ENCODE peak calls at places on chromosomes 5 and 9, in eight cellular contexts. One of them, this sample, is unnamed.

GRCh38 chr9:116189683-116190082 is 36.1 kb downstream of the PAPPA start:
- DNase-seq in stimulated activated CD4-positive, alpha-beta T cell treated with anti-CD3 and anti-CD28 coated beads, TNF-alpha, amount 100 ng/mL, for 24 hours: no peak
- DNase-seq in D341Med: no peak
- DNase-seq in NCI-H1436: no peak
- DNase-seq in astrocyte: no peak
- DNase-seq in fibroblast of pulmonary artery: no peak
- DNase-seq in heart right ventricle: no peak
- DNase-seq in dorsolateral prefrontal cortex: no peak
- DNase-seq in this sample: no peak

GRCh38 chr9:100856238-100856637 is 172.3 kb upstream of the PLPPR1 start:
- DNase-seq in stimulated activated CD4-positive, alpha-beta T cell treated with anti-CD3 and anti-CD28 coated beads, TNF-alpha, amount 100 ng/mL, for 24 hours: no peak
- DNase-seq in heart right ventricle: no peak
- DNase-seq in NCI-H1436: no peak
- DNase-seq in D341Med: no peak
- DNase-seq in dorsolateral prefrontal cortex: no peak
- DNase-seq in fibroblast of pulmonary artery: no peak
- DNase-seq in astrocyte: no peak
- DNase-seq in this sample: no peak

GRCh38 chr5:151770383-151771258 is 1.1 kb upstream of the G3BP1 start:
- DNase-seq in fibroblast of pulmonary artery: peak
- DNase-seq in dorsolateral prefrontal cortex: peak
- DNase-seq in NCI-H1436: peak
- DNase-seq in heart right ventricle: peak
- DNase-seq in astrocyte: peak
- DNase-seq in D341Med: peak
- DNase-seq in stimulated activated CD4-positive, alpha-beta T cell treated with anti-CD3 and anti-CD28 coated beads, TNF-alpha, amount 100 ng/mL, for 24 hours: peak
- DNase-seq in this sample: peak

GRCh38 chr5:176497852-176498251 is 39.4 kb downstream of the RNF44 start:
- DNase-seq in dorsolateral prefrontal cortex: no peak
- DNase-seq in D341Med: no peak
- DNase-seq in heart right ventricle: no peak
- DNase-seq in fibroblast of pulmonary artery: no peak
- DNase-seq in NCI-H1436: no peak
- DNase-seq in stimulated activated CD4-positive, alpha-beta T cell treated with anti-CD3 and anti-CD28 coated beads, TNF-alpha, amount 100 ng/mL, for 24 hours: no peak
- DNase-seq in astrocyte: no peak
- DNase-seq in this sample: no peak

GRCh38 chr5:352639-353598 is 31.4 kb downstream of the AHRR start:
- DNase-seq in astrocyte: no peak
- DNase-seq in dorsolateral prefrontal cortex: no peak
- DNase-seq in NCI-H1436: no peak
- DNase-seq in fibroblast of pulmonary artery: no peak
- DNase-seq in D341Med: peak
- DNase-seq in stimulated activated CD4-positive, alpha-beta T cell treated with anti-CD3 and anti-CD28 coated beads, TNF-alpha, amount 100 ng/mL, for 24 hours: no peak
- DNase-seq in heart right ventricle: peak
- DNase-seq in this sample: no peak

GRCh38 chr5:68239485-68239884 is 23.9 kb downstream of the PIK3R1 start:
- DNase-seq in heart right ventricle: peak
- DNase-seq in NCI-H1436: no peak
- DNase-seq in stimulated activated CD4-positive, alpha-beta T cell treated with anti-CD3 and anti-CD28 coated beads, TNF-alpha, amount 100 ng/mL, for 24 hours: peak
- DNase-seq in astrocyte: peak
- DNase-seq in D341Med: no peak
- DNase-seq in dorsolateral prefrontal cortex: peak
- DNase-seq in fibroblast of pulmonary artery: peak
- DNase-seq in this sample: no peak

GRCh38 chr9:128215491-128216404 is 12.6 kb downstream of the DNM1 start:
- DNase-seq in NCI-H1436: no peak
- DNase-seq in stimulated activated CD4-positive, alpha-beta T cell treated with anti-CD3 and anti-CD28 coated beads, TNF-alpha, amount 100 ng/mL, for 24 hours: no peak
- DNase-seq in D341Med: no peak
- DNase-seq in astrocyte: peak
- DNase-seq in fibroblast of pulmonary artery: peak
- DNase-seq in dorsolateral prefrontal cortex: peak
- DNase-seq in heart right ventricle: no peak
- DNase-seq in this sample: no peak

GRCh38 chr5:109911731-109912130 is 222.0 kb downstream of the MAN2A1 start:
- DNase-seq in fibroblast of pulmonary artery: peak
- DNase-seq in D341Med: no peak
- DNase-seq in stimulated activated CD4-positive, alpha-beta T cell treated with anti-CD3 and anti-CD28 coated beads, TNF-alpha, amount 100 ng/mL, for 24 hours: no peak
- DNase-seq in astrocyte: peak
- DNase-seq in heart right ventricle: no peak
- DNase-seq in NCI-H1436: no peak
- DNase-seq in dorsolateral prefrontal cortex: no peak
- DNase-seq in this sample: no peak

GRCh38 chr9:69594180-69594579 is 78.0 kb downstream of the APBA1 start:
- DNase-seq in fibroblast of pulmonary artery: no peak
- DNase-seq in stimulated activated CD4-positive, alpha-beta T cell treated with anti-CD3 and anti-CD28 coated beads, TNF-alpha, amount 100 ng/mL, for 24 hours: no peak
- DNase-seq in D341Med: no peak
- DNase-seq in NCI-H1436: no peak
- DNase-seq in astrocyte: no peak
- DNase-seq in dorsolateral prefrontal cortex: no peak
- DNase-seq in heart right ventricle: no peak
- DNase-seq in this sample: no peak

GRCh38 chr5:52997424-52997823 is 8.3 kb downstream of the ITGA2 start:
- DNase-seq in astrocyte: no peak
- DNase-seq in fibroblast of pulmonary artery: no peak
- DNase-seq in stimulated activated CD4-positive, alpha-beta T cell treated with anti-CD3 and anti-CD28 coated beads, TNF-alpha, amount 100 ng/mL, for 24 hours: no peak
- DNase-seq in dorsolateral prefrontal cortex: peak
- DNase-seq in NCI-H1436: no peak
- DNase-seq in heart right ventricle: no peak
- DNase-seq in D341Med: no peak
- DNase-seq in this sample: no peak

GRCh38 chr9:95102001-95102433 is 215.5 kb downstream of the FANCC start:
- DNase-seq in NCI-H1436: no peak
- DNase-seq in astrocyte: no peak
- DNase-seq in fibroblast of pulmonary artery: no peak
- DNase-seq in D341Med: no peak
- DNase-seq in heart right ventricle: no peak
- DNase-seq in dorsolateral prefrontal cortex: no peak
- DNase-seq in stimulated activated CD4-positive, alpha-beta T cell treated with anti-CD3 and anti-CD28 coated beads, TNF-alpha, amount 100 ng/mL, for 24 hours: no peak
- DNase-seq in this sample: no peak

GRCh38 chr5:133319905-133320520 is 268.2 kb downstream of the HSPA4 start:
- DNase-seq in heart right ventricle: no peak
- DNase-seq in NCI-H1436: no peak
- DNase-seq in stimulated activated CD4-positive, alpha-beta T cell treated with anti-CD3 and anti-CD28 coated beads, TNF-alpha, amount 100 ng/mL, for 24 hours: no peak
- DNase-seq in fibroblast of pulmonary artery: peak
- DNase-seq in D341Med: no peak
- DNase-seq in astrocyte: no peak
- DNase-seq in dorsolateral prefrontal cortex: no peak
- DNase-seq in this sample: no peak

GRCh38 chr5:56259002-56259511 is 25.9 kb upstream of the ANKRD55 start:
- DNase-seq in heart right ventricle: no peak
- DNase-seq in astrocyte: peak
- DNase-seq in dorsolateral prefrontal cortex: no peak
- DNase-seq in NCI-H1436: no peak
- DNase-seq in D341Med: no peak
- DNase-seq in fibroblast of pulmonary artery: peak
- DNase-seq in stimulated activated CD4-positive, alpha-beta T cell treated with anti-CD3 and anti-CD28 coated beads, TNF-alpha, amount 100 ng/mL, for 24 hours: no peak
- DNase-seq in this sample: no peak

GRCh38 chr5:34918025-34918424 is 2.5 kb downstream of the BRIX1 start:
- DNase-seq in astrocyte: no peak
- DNase-seq in NCI-H1436: no peak
- DNase-seq in dorsolateral prefrontal cortex: no peak
- DNase-seq in fibroblast of pulmonary artery: no peak
- DNase-seq in stimulated activated CD4-positive, alpha-beta T cell treated with anti-CD3 and anti-CD28 coated beads, TNF-alpha, amount 100 ng/mL, for 24 hours: no peak
- DNase-seq in heart right ventricle: no peak
- DNase-seq in D341Med: no peak
- DNase-seq in this sample: no peak

GRCh38 chr9:85508616-85509015 is 233.1 kb downstream of the AGTPBP1 start:
- DNase-seq in astrocyte: no peak
- DNase-seq in fibroblast of pulmonary artery: peak
- DNase-seq in D341Med: no peak
- DNase-seq in NCI-H1436: no peak
- DNase-seq in heart right ventricle: no peak
- DNase-seq in stimulated activated CD4-positive, alpha-beta T cell treated with anti-CD3 and anti-CD28 coated beads, TNF-alpha, amount 100 ng/mL, for 24 hours: no peak
- DNase-seq in dorsolateral prefrontal cortex: no peak
- DNase-seq in this sample: no peak

GRCh38 chr9:123568691-123569342 is 212.8 kb downstream of the CRB2 start:
- DNase-seq in heart right ventricle: no peak
- DNase-seq in dorsolateral prefrontal cortex: no peak
- DNase-seq in fibroblast of pulmonary artery: peak
- DNase-seq in stimulated activated CD4-positive, alpha-beta T cell treated with anti-CD3 and anti-CD28 coated beads, TNF-alpha, amount 100 ng/mL, for 24 hours: no peak
- DNase-seq in NCI-H1436: no peak
- DNase-seq in astrocyte: peak
- DNase-seq in D341Med: no peak
- DNase-seq in this sample: no peak

GRCh38 chr5:123142206-123142915 is 53.3 kb downstream of the PRDM6 start:
- DNase-seq in fibroblast of pulmonary artery: no peak
- DNase-seq in NCI-H1436: no peak
- DNase-seq in stimulated activated CD4-positive, alpha-beta T cell treated with anti-CD3 and anti-CD28 coated beads, TNF-alpha, amount 100 ng/mL, for 24 hours: no peak
- DNase-seq in dorsolateral prefrontal cortex: no peak
- DNase-seq in heart right ventricle: no peak
- DNase-seq in astrocyte: no peak
- DNase-seq in D341Med: no peak
- DNase-seq in this sample: no peak

GRCh38 chr9:35816708-35817107 is 1.9 kb upstream of the HINT2 start:
- DNase-seq in fibroblast of pulmonary artery: no peak
- DNase-seq in heart right ventricle: no peak
- DNase-seq in astrocyte: no peak
- DNase-seq in NCI-H1436: peak
- DNase-seq in dorsolateral prefrontal cortex: no peak
- DNase-seq in stimulated activated CD4-positive, alpha-beta T cell treated with anti-CD3 and anti-CD28 coated beads, TNF-alpha, amount 100 ng/mL, for 24 hours: no peak
- DNase-seq in D341Med: peak
- DNase-seq in this sample: no peak

GRCh38 chr9:109846781-109847180 is 66.8 kb downstream of the PALM2AKAP2 start:
- DNase-seq in stimulated activated CD4-positive, alpha-beta T cell treated with anti-CD3 and anti-CD28 coated beads, TNF-alpha, amount 100 ng/mL, for 24 hours: no peak
- DNase-seq in D341Med: no peak
- DNase-seq in fibroblast of pulmonary artery: no peak
- DNase-seq in dorsolateral prefrontal cortex: no peak
- DNase-seq in NCI-H1436: no peak
- DNase-seq in heart right ventricle: no peak
- DNase-seq in astrocyte: peak
- DNase-seq in this sample: no peak

GRCh38 chr9:70347046-70347445 is 67.4 kb downstream of the KLF9 start:
- DNase-seq in NCI-H1436: no peak
- DNase-seq in stimulated activated CD4-positive, alpha-beta T cell treated with anti-CD3 and anti-CD28 coated beads, TNF-alpha, amount 100 ng/mL, for 24 hours: no peak
- DNase-seq in astrocyte: no peak
- DNase-seq in dorsolateral prefrontal cortex: no peak
- DNase-seq in heart right ventricle: no peak
- DNase-seq in fibroblast of pulmonary artery: no peak
- DNase-seq in D341Med: no peak
- DNase-seq in this sample: no peak

GRCh38 chr9:93184439-93185221 is 691 bp downstream of the WNK2 start:
- DNase-seq in D341Med: peak
- DNase-seq in NCI-H1436: no peak
- DNase-seq in stimulated activated CD4-positive, alpha-beta T cell treated with anti-CD3 and anti-CD28 coated beads, TNF-alpha, amount 100 ng/mL, for 24 hours: no peak
- DNase-seq in fibroblast of pulmonary artery: no peak
- DNase-seq in dorsolateral prefrontal cortex: no peak
- DNase-seq in astrocyte: no peak
- DNase-seq in heart right ventricle: no peak
- DNase-seq in this sample: no peak

GRCh38 chr5:120544043-120544442 is 79.9 kb downstream of the PRR16 start:
- DNase-seq in NCI-H1436: no peak
- DNase-seq in stimulated activated CD4-positive, alpha-beta T cell treated with anti-CD3 and anti-CD28 coated beads, TNF-alpha, amount 100 ng/mL, for 24 hours: no peak
- DNase-seq in heart right ventricle: no peak
- DNase-seq in astrocyte: no peak
- DNase-seq in fibroblast of pulmonary artery: no peak
- DNase-seq in dorsolateral prefrontal cortex: no peak
- DNase-seq in D341Med: no peak
- DNase-seq in this sample: no peak

GRCh38 chr5:85533324-85533723 is 1084.4 kb upstream of the COX7C start:
- DNase-seq in astrocyte: no peak
- DNase-seq in dorsolateral prefrontal cortex: no peak
- DNase-seq in D341Med: no peak
- DNase-seq in stimulated activated CD4-positive, alpha-beta T cell treated with anti-CD3 and anti-CD28 coated beads, TNF-alpha, amount 100 ng/mL, for 24 hours: no peak
- DNase-seq in NCI-H1436: no peak
- DNase-seq in heart right ventricle: no peak
- DNase-seq in fibroblast of pulmonary artery: no peak
- DNase-seq in this sample: no peak

GRCh38 chr9:84485539-84485938 is 145.0 kb upstream of the SLC28A3 start:
- DNase-seq in stimulated activated CD4-positive, alpha-beta T cell treated with anti-CD3 and anti-CD28 coated beads, TNF-alpha, amount 100 ng/mL, for 24 hours: no peak
- DNase-seq in astrocyte: no peak
- DNase-seq in D341Med: no peak
- DNase-seq in dorsolateral prefrontal cortex: no peak
- DNase-seq in NCI-H1436: no peak
- DNase-seq in heart right ventricle: no peak
- DNase-seq in fibroblast of pulmonary artery: no peak
- DNase-seq in this sample: no peak

GRCh38 chr5:143431789-143432188 is 28.3 kb upstream of the NR3C1 start:
- DNase-seq in D341Med: no peak
- DNase-seq in astrocyte: no peak
- DNase-seq in dorsolateral prefrontal cortex: no peak
- DNase-seq in NCI-H1436: no peak
- DNase-seq in fibroblast of pulmonary artery: no peak
- DNase-seq in stimulated activated CD4-positive, alpha-beta T cell treated with anti-CD3 and anti-CD28 coated beads, TNF-alpha, amount 100 ng/mL, for 24 hours: no peak
- DNase-seq in heart right ventricle: no peak
- DNase-seq in this sample: no peak

This sample was measured in omental fat pad.